ENCODE peak calls at places on chromosomes 7 and 10, in eight cellular contexts. Y is PC-9, U is MM.1S, H is PC-3, I is GM23248, L is heart right ventricle, R is GM23338, V is hepatocyte. N is an unnamed sample.

GRCh38 chr10:130127612-130128607 is 8.3 kb upstream of the GLRX3 start:
- DNase-seq in Y (peak; percentile 47), U (peak; percentile 81), H (peak; percentile 72), I (peak; percentile 81), L (peak; percentile 29), R (peak; percentile 92), V (peak; percentile 81), N (peak; percentile 48)

GRCh38 chr10:1643161-1643910 is 94.0 kb downstream of the ADARB2 start:
- DNase-seq in Y (no peak), U (peak; percentile 12), H (peak; percentile 12), I (peak; percentile 1), L (no peak), R (peak; percentile 86), V (peak; percentile 76), N (no peak)

GRCh38 chr7:130392456-130392860 is 12.2 kb downstream of the CPA1 start:
- DNase-seq in Y (no peak), U (no peak), H (no peak), I (peak; percentile 58), L (no peak), R (no peak), V (peak; percentile 34), N (no peak)

GRCh38 chr7:28666144-28666543 is 253.8 kb downstream of the CREB5 start:
- DNase-seq in Y (no peak), U (no peak), H (peak; percentile 95), I (peak; percentile 78), L (no peak), R (no peak), V (no peak), N (no peak)

GRCh38 chr10:99560277-99561126 is 27.8 kb downstream of the NKX2-3 start:
- DNase-seq in Y (peak; percentile 22), U (peak; percentile 12), H (peak; percentile 60), I (peak; percentile 68), L (peak; percentile 22), R (peak; percentile 94), V (peak; percentile 83), N (peak; percentile 58)

GRCh38 chr7:103524042-103524907 is 78.3 kb upstream of the SLC26A5 start:
- DNase-seq in Y (no peak), U (peak; percentile 33), H (peak; percentile 66), I (peak; percentile 50), L (no peak), R (peak; percentile 49), V (peak; percentile 28), N (no peak)

GRCh38 chr10:17229967-17230682 is 2.1 kb downstream of the VIM start:
- DNase-seq in Y (peak; percentile 87), U (peak; percentile 93), H (peak; percentile 70), I (peak; percentile 86), L (peak; percentile 86), R (peak; percentile 93), V (peak; percentile 87), N (peak; percentile 80)

GRCh38 chr7:80350430-80350829 is 161.4 kb downstream of the GNAT3 start:
- DNase-seq in Y (no peak), U (no peak), H (no peak), I (no peak), L (no peak), R (no peak), V (no peak), N (no peak)

DNA sequence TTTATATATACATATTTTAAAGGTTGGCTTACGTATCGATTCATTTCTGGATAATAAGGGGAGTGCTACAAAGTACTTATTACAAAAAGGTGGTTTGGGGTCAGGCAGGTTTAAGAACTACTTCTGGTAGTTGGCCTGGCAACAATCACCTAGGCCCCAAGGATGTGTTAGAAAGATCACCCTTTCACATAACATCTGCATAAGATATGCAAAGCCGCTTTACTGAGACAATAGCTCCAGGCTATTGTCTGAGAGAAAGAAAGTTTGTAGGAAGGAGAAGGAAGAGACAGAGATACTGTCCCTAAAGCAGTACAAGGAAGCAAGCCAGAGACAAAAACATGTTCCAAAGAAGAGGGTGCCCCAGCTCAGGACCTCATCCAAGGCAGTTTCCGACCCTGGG is 6.2 kb downstream of the PAXIP1 start:
- DNase-seq in Y (no peak), U (no peak), H (no peak), I (no peak), L (no peak), R (peak; percentile 86), V (no peak), N (no peak)
- H3K36me3 ChIP-seq in Y (peaks cover 24% of the 10 kb centered on the region), U (peaks cover 3% of the 10 kb centered on the region), H (peaks cover 18% of the 10 kb centered on the region), I (peaks cover 26% of the 10 kb centered on the region), L (peaks cover 51% of the 10 kb centered on the region), R (peaks cover 11% of the 10 kb centered on the region), V (no peaks in the 10 kb centered on the region), N (peaks cover 36% of the 10 kb centered on the region)

GRCh38 chr7:111235709-111236108 is 144.8 kb downstream of the LRRN3 start:
- DNase-seq in Y (no peak), U (no peak), H (no peak), I (no peak), L (no peak), R (no peak), V (no peak), N (no peak)

GRCh38 chr7:111229181-111229740 is 138.3 kb downstream of the LRRN3 start:
- DNase-seq in Y (no peak), U (no peak), H (no peak), I (no peak), L (no peak), R (peak; percentile 24), V (no peak), N (no peak)

GRCh38 chr7:111226800-111227199 is 135.9 kb downstream of the LRRN3 start:
- DNase-seq in Y (no peak), U (no peak), H (no peak), I (no peak), L (no peak), R (no peak), V (no peak), N (no peak)

GRCh38 chr7:111229951-111230350 is 139.0 kb downstream of the LRRN3 start:
- DNase-seq in Y (no peak), U (no peak), H (no peak), I (peak; percentile 4), L (no peak), R (no peak), V (no peak), N (no peak)

GRCh38 chr7:111232249-111233084 is 141.5 kb downstream of the LRRN3 start:
- DNase-seq in Y (no peak), U (no peak), H (peak; percentile 65), I (peak; percentile 80), L (no peak), R (no peak), V (no peak), N (no peak)
- H3K27ac ChIP-seq in Y (peak overlapping the region; percentile 54), U (no peak overlapping the region), H (peak overlapping the region; percentile 17), I (no peak overlapping the region), L (no peak overlapping the region), R (no peak overlapping the region), V (peak overlapping the region; percentile 8), N (peak overlapping the region; percentile 24)

GRCh38 chr10:47326306-47326926 is 4.2 kb downstream of the GDF2 start:
- DNase-seq in Y (peak; percentile 44), U (no peak), H (peak; percentile 61), I (no peak), L (no peak), R (no peak), V (no peak), N (no peak)
- H3K27me3 ChIP-seq in Y (no peaks in the 10 kb centered on the region), U (no peaks in the 10 kb centered on the region), H (no peaks in the 10 kb centered on the region), I (peaks cover 18% of the 10 kb centered on the region), L (no peaks in the 10 kb centered on the region), R (no peaks in the 10 kb centered on the region), V (peaks cover 11% of the 10 kb centered on the region), N (no peaks in the 10 kb centered on the region)

GRCh38 chr10:71650397-71650796 is 69.2 kb downstream of the C10orf105 start:
- DNase-seq in Y (no peak), U (no peak), H (no peak), I (no peak), L (no peak), R (no peak), V (no peak), N (no peak)
- H3K36me3 ChIP-seq in Y (no peaks in the 10 kb centered on the region), U (no peaks in the 10 kb centered on the region), H (no peaks in the 10 kb centered on the region), I (no peaks in the 10 kb centered on the region), L (no peaks in the 10 kb centered on the region), R (no peaks in the 10 kb centered on the region), V (no peaks in the 10 kb centered on the region), N (no peaks in the 10 kb centered on the region)

GRCh38 chr10:89206402-89207180 is 526 bp downstream of the CH25H start:
- DNase-seq in Y (no peak), U (no peak), H (no peak), I (peak; percentile 66), L (no peak), R (peak; percentile 54), V (no peak), N (no peak)
- H3K27ac ChIP-seq in Y (no peak overlapping the region), U (no peak overlapping the region), H (no peak overlapping the region), I (peak overlapping the region; percentile 62), L (peak overlapping the region; percentile 80), R (no peak overlapping the region), V (no peak overlapping the region), N (no peak overlapping the region)

GRCh38 chr10:124088944-124089343 is 4.5 kb downstream of the CHST15 start:
- DNase-seq in Y (no peak), U (peak; percentile 6), H (peak; percentile 14), I (no peak), L (no peak), R (no peak), V (no peak), N (no peak)
- H3K27me3 ChIP-seq in Y (no peaks in the 10 kb centered on the region), U (no peaks in the 10 kb centered on the region), H (no peaks in the 10 kb centered on the region), I (peaks cover 60% of the 10 kb centered on the region), L (peaks cover 24% of the 10 kb centered on the region), R (peaks cover 37% of the 10 kb centered on the region), V (peaks cover 30% of the 10 kb centered on the region), N (peaks cover 35% of the 10 kb centered on the region)

DNA sequence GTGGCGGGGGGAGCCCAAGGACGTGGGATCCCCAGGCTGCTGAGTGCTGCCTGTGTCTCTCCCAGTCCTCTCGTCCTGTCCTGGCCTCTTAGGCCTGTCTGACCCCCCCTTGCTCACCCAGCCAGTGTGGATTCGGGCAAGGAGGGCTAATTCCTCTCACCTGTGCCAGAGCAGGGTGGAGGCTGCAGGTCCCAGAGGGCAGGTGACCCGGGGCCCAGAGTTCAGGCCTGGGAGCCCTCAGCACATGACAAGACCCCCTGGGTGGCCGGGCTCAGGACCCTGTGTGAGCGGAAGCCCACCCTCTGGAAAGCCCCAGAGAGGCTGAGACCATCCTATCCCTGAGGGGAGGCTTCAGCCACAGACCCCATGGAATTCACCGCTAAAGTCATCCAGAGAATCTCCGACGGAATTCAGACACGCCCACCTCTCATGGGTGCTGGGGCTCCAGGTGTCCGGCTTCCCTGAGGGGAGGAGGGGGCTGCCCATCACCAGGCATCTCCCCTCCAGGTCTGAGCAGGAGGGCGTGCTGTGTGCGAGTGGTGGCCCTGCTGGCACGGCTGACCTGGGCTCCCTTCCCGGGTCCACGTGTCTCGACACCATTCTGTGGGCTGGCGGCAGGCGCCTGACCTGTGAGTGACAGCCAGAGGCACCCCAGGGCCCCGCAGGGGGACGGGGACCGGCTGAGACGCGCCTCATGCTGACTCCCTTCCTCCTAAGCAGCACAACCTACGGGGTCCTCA is 5.0 kb downstream of the KNDC1 start:
- DNase-seq in Y (no peak), U (no peak), H (no peak), I (no peak), L (no peak), R (no peak), V (no peak), N (no peak)
- H3K36me3 ChIP-seq in Y (no peaks in the 10 kb centered on the region), U (no peaks in the 10 kb centered on the region), H (no peaks in the 10 kb centered on the region), I (no peaks in the 10 kb centered on the region), L (no peaks in the 10 kb centered on the region), R (no peaks in the 10 kb centered on the region), V (no peaks in the 10 kb centered on the region), N (no peaks in the 10 kb centered on the region)

GRCh38 chr10:60480865-60481563 is 91.3 kb upstream of the ANK3 start:
- DNase-seq in Y (peak; percentile 46), U (no peak), H (peak; percentile 100), I (peak; percentile 87), L (peak; percentile 47), R (no peak), V (peak; percentile 60), N (no peak)
- H3K27ac ChIP-seq in Y (peak overlapping the region; percentile 1), U (no peak overlapping the region), H (peak overlapping the region; percentile 80), I (peak overlapping the region; percentile 22), L (no peak overlapping the region), R (no peak overlapping the region), V (peak overlapping the region; percentile 6), N (no peak overlapping the region)

N was measured in SJSA1.